ENCODE peak calls at places on chromosome 17, in four cellular contexts. Y is heart left ventricle, N is myocyte, J is fibroblast of mammary gland. K is an unnamed sample.

GRCh38 chr17:32267690-32268205 is 2.1 kb downstream of the RHBDL3 start:
- DNase-seq in J (no peak), Y (no peak), N (no peak), K (no peak)

GRCh38 chr17:859461-860195 is 77.5 kb downstream of the MRM3 start:
- DNase-seq in Y (no peak), N (peak; percentile 79), J (peak; percentile 47), K (no peak)

GRCh38 chr17:73803867-73804539 is 159.8 kb upstream of the SDK2 start:
- DNase-seq in Y (no peak), N (no peak), J (no peak), K (no peak)

GRCh38 chr17:1366234-1366633 is 33.8 kb downstream of the YWHAE start:
- DNase-seq in Y (no peak), J (no peak), N (no peak), K (no peak)

GRCh38 chr17:5822281-5823060 is 238.2 kb upstream of the NLRP1 start:
- DNase-seq in N (no peak), Y (no peak), J (no peak), K (no peak)

GRCh38 chr17:78307887-78308633 is 51.8 kb downstream of the SOCS3 start:
- DNase-seq in J (no peak), N (no peak), Y (no peak), K (no peak)

GRCh38 chr17:68694791-68695485 is 93.8 kb upstream of the FAM20A start:
- DNase-seq in N (peak; percentile 98), J (peak; percentile 57), Y (no peak), K (no peak)

GRCh38 chr17:29855686-29856085 is 74.3 kb downstream of the SSH2 start:
- DNase-seq in N (no peak), Y (no peak), J (peak; percentile 67), K (no peak)

GRCh38 chr17:64685705-64686104 is 23.6 kb upstream of the SMURF2 start:
- DNase-seq in Y (no peak), N (no peak), J (no peak), K (no peak)

GRCh38 chr17:80790021-80790765 is 201.4 kb upstream of the CHMP6 start:
- DNase-seq in Y (no peak), J (no peak), N (no peak), K (peak; percentile 29)

GRCh38 chr17:76270770-76271668 is 5.9 kb downstream of the UBALD2 start:
- DNase-seq in Y (no peak), J (no peak), N (peak; percentile 96), K (no peak)

GRCh38 chr17:45784583-45785372 is 658 bp downstream of the CRHR1 start:
- DNase-seq in J (no peak), N (no peak), Y (no peak), K (peak; percentile 12)

GRCh38 chr17:81582769-81583168 is 30.6 kb upstream of the FAAP100 start:
- DNase-seq in Y (no peak), N (no peak), J (no peak), K (no peak)

GRCh38 chr17:8887834-8888703 is 20.6 kb upstream of the PIK3R6 start:
- DNase-seq in N (peak; percentile 2), Y (peak; percentile 54), J (peak; percentile 49), K (no peak)

GRCh38 chr17:601462-602303 is 113.0 kb downstream of the VPS53 start:
- DNase-seq in N (peak; percentile 59), J (peak; percentile 24), Y (no peak), K (no peak)

GRCh38 chr17:82332669-82333278 is 792 bp downstream of the SECTM1 start:
- DNase-seq in N (peak; percentile 64), J (peak; percentile 61), Y (peak; percentile 60), K (no peak)